ENCODE peak calls at places on chromosomes 6 and 20, in ten cellular contexts. One of them, this sample, is unnamed.

GRCh38 chr6:56891754-56892153 is 63.2 kb upstream of the BEND6 start:
- DNase-seq in H54: no peak
- DNase-seq in heart left ventricle: no peak
- DNase-seq in activated T-cell treated with anti-CD3 and anti-CD28 coated beads, Interleukin-2, amount 50 U/mL, for 72 hours: no peak
- DNase-seq in kidney tubule cell: no peak
- DNase-seq in OCI-LY7: no peak
- DNase-seq in lung microvascular endothelial cell: no peak
- DNase-seq in stimulated activated naive CD8-positive, alpha-beta T cell treated with anti-CD3 and anti-CD28 coated beads, Interleukin-15, Interleukin-2, amounts not matched to agents 100 U/mL and 50 U/mL, for 24 hours: no peak
- DNase-seq in ACHN: no peak
- DNase-seq in adipocyte: no peak
- DNase-seq in this sample: no peak

GRCh38 chr20:13318871-13319521 is 97.9 kb downstream of the ISM1 start:
- DNase-seq in kidney tubule cell: no peak
- DNase-seq in H54: no peak
- DNase-seq in heart left ventricle: no peak
- DNase-seq in adipocyte: no peak
- DNase-seq in activated T-cell treated with anti-CD3 and anti-CD28 coated beads, Interleukin-2, amount 50 U/mL, for 72 hours: no peak
- DNase-seq in ACHN: no peak
- DNase-seq in lung microvascular endothelial cell: no peak
- DNase-seq in OCI-LY7: no peak
- DNase-seq in stimulated activated naive CD8-positive, alpha-beta T cell treated with anti-CD3 and anti-CD28 coated beads, Interleukin-15, Interleukin-2, amounts not matched to agents 100 U/mL and 50 U/mL, for 24 hours: no peak
- DNase-seq in this sample: no peak

GRCh38 chr6:38030380-38030779 is 210.9 kb downstream of the ZFAND3 start:
- DNase-seq in kidney tubule cell: no peak
- DNase-seq in adipocyte: no peak
- DNase-seq in lung microvascular endothelial cell: no peak
- DNase-seq in H54: no peak
- DNase-seq in ACHN: no peak
- DNase-seq in heart left ventricle: no peak
- DNase-seq in activated T-cell treated with anti-CD3 and anti-CD28 coated beads, Interleukin-2, amount 50 U/mL, for 72 hours: no peak
- DNase-seq in OCI-LY7: no peak
- DNase-seq in stimulated activated naive CD8-positive, alpha-beta T cell treated with anti-CD3 and anti-CD28 coated beads, Interleukin-15, Interleukin-2, amounts not matched to agents 100 U/mL and 50 U/mL, for 24 hours: no peak
- DNase-seq in this sample: no peak

GRCh38 chr6:87092435-87092834 is 2.5 kb downstream of the CGA start:
- DNase-seq in OCI-LY7: no peak
- DNase-seq in ACHN: no peak
- DNase-seq in adipocyte: no peak
- DNase-seq in lung microvascular endothelial cell: no peak
- DNase-seq in H54: no peak
- DNase-seq in kidney tubule cell: no peak
- DNase-seq in activated T-cell treated with anti-CD3 and anti-CD28 coated beads, Interleukin-2, amount 50 U/mL, for 72 hours: no peak
- DNase-seq in stimulated activated naive CD8-positive, alpha-beta T cell treated with anti-CD3 and anti-CD28 coated beads, Interleukin-15, Interleukin-2, amounts not matched to agents 100 U/mL and 50 U/mL, for 24 hours: no peak
- DNase-seq in heart left ventricle: no peak
- DNase-seq in this sample: no peak

GRCh38 chr6:170188571-170189001 is 102.3 kb downstream of the DLL1 start:
- DNase-seq in heart left ventricle: no peak
- DNase-seq in adipocyte: no peak
- DNase-seq in lung microvascular endothelial cell: no peak
- DNase-seq in kidney tubule cell: no peak
- DNase-seq in activated T-cell treated with anti-CD3 and anti-CD28 coated beads, Interleukin-2, amount 50 U/mL, for 72 hours: no peak
- DNase-seq in H54: no peak
- DNase-seq in OCI-LY7: no peak
- DNase-seq in stimulated activated naive CD8-positive, alpha-beta T cell treated with anti-CD3 and anti-CD28 coated beads, Interleukin-15, Interleukin-2, amounts not matched to agents 100 U/mL and 50 U/mL, for 24 hours: no peak
- DNase-seq in ACHN: no peak
- DNase-seq in this sample: no peak

GRCh38 chr6:161139304-161139765 is 134.5 kb downstream of the AGPAT4 start:
- DNase-seq in activated T-cell treated with anti-CD3 and anti-CD28 coated beads, Interleukin-2, amount 50 U/mL, for 72 hours: no peak
- DNase-seq in OCI-LY7: no peak
- DNase-seq in stimulated activated naive CD8-positive, alpha-beta T cell treated with anti-CD3 and anti-CD28 coated beads, Interleukin-15, Interleukin-2, amounts not matched to agents 100 U/mL and 50 U/mL, for 24 hours: no peak
- DNase-seq in ACHN: no peak
- DNase-seq in heart left ventricle: no peak
- DNase-seq in kidney tubule cell: no peak
- DNase-seq in adipocyte: no peak
- DNase-seq in H54: no peak
- DNase-seq in lung microvascular endothelial cell: no peak
- DNase-seq in this sample: no peak

GRCh38 chr6:125101656-125102055 is 51.9 kb upstream of the TPD52L1 start:
- DNase-seq in activated T-cell treated with anti-CD3 and anti-CD28 coated beads, Interleukin-2, amount 50 U/mL, for 72 hours: no peak
- DNase-seq in stimulated activated naive CD8-positive, alpha-beta T cell treated with anti-CD3 and anti-CD28 coated beads, Interleukin-15, Interleukin-2, amounts not matched to agents 100 U/mL and 50 U/mL, for 24 hours: no peak
- DNase-seq in kidney tubule cell: no peak
- DNase-seq in heart left ventricle: no peak
- DNase-seq in H54: no peak
- DNase-seq in lung microvascular endothelial cell: no peak
- DNase-seq in adipocyte: peak; percentile 70
- DNase-seq in ACHN: no peak
- DNase-seq in OCI-LY7: no peak
- DNase-seq in this sample: no peak

GRCh38 chr6:14277405-14277930 is 159.9 kb downstream of the CD83 start:
- DNase-seq in activated T-cell treated with anti-CD3 and anti-CD28 coated beads, Interleukin-2, amount 50 U/mL, for 72 hours: no peak
- DNase-seq in OCI-LY7: no peak
- DNase-seq in stimulated activated naive CD8-positive, alpha-beta T cell treated with anti-CD3 and anti-CD28 coated beads, Interleukin-15, Interleukin-2, amounts not matched to agents 100 U/mL and 50 U/mL, for 24 hours: no peak
- DNase-seq in ACHN: no peak
- DNase-seq in kidney tubule cell: peak; percentile 25
- DNase-seq in heart left ventricle: no peak
- DNase-seq in adipocyte: no peak
- DNase-seq in lung microvascular endothelial cell: no peak
- DNase-seq in H54: no peak
- DNase-seq in this sample: no peak